ENCODE peak calls at places on chromosome 17, in eight cellular contexts. V is psoas muscle, R is lung, Q is lower leg skin, T is PC-3, I is cardiac fibroblast, P is upper lobe of right lung, A is left ventricle myocardium inferior. M is an unnamed sample.

GRCh38 chr17:17989618-17990017 is 17.0 kb downstream of the DRC3 start:
- DNase-seq in V (no peak), P (no peak), A (no peak), I (no peak), R (no peak), Q (no peak), T (no peak), M (no peak)

GRCh38 chr17:31931781-31932180 is 5.0 kb upstream of the SUZ12 start:
- DNase-seq in A (no peak), P (no peak), T (no peak), Q (no peak), R (no peak), V (no peak), I (no peak), M (no peak)

GRCh38 chr17:11712445-11712844 is 114.2 kb downstream of the DNAH9 start:
- DNase-seq in A (no peak), T (no peak), V (no peak), P (no peak), I (no peak), Q (no peak), R (no peak), M (no peak)

GRCh38 chr17:11986179-11986938 is 10.9 kb downstream of the ZNF18 start:
- DNase-seq in I (no peak), A (no peak), T (no peak), Q (peak), P (no peak), R (no peak), V (peak), M (peak)

GRCh38 chr17:47423406-47424295 is 99.9 kb downstream of the EFCAB13 start:
- DNase-seq in P (peak), I (no peak), V (peak), A (peak), R (no peak), T (peak), Q (no peak), M (no peak)

GRCh38 chr17:78817123-78817522 is 23.5 kb downstream of the USP36 start:
- DNase-seq in Q (no peak), P (no peak), R (no peak), A (no peak), V (no peak), I (no peak), T (no peak), M (no peak)

GRCh38 chr17:17933775-17934174 is 38.4 kb downstream of the TOM1L2 start:
- DNase-seq in I (no peak), A (no peak), Q (no peak), V (no peak), P (no peak), R (no peak), T (peak), M (no peak)

GRCh38 chr17:76369804-76370203 is 14.6 kb upstream of the SPHK1 start:
- DNase-seq in T (no peak), R (no peak), A (peak), V (no peak), Q (no peak), I (no peak), P (no peak), M (no peak)

GRCh38 chr17:64073771-64074703 is 53.6 kb upstream of the ICAM2 start:
- DNase-seq in Q (no peak), A (no peak), V (no peak), T (no peak), I (no peak), P (no peak), R (no peak), M (no peak)

GRCh38 chr17:47738178-47738577 is 5.1 kb downstream of the TBX21 start:
- DNase-seq in A (no peak), Q (no peak), P (no peak), R (no peak), V (no peak), T (no peak), I (no peak), M (no peak)

GRCh38 chr17:51164911-51165679 is 1.1 kb upstream of the NME2 start:
- DNase-seq in P (no peak), A (no peak), I (no peak), T (no peak), V (no peak), Q (no peak), R (no peak), M (no peak)

GRCh38 chr17:80992948-80993624 is 1.4 kb downstream of the CHMP6 start:
- DNase-seq in V (no peak), R (no peak), A (no peak), P (peak), T (peak), I (no peak), Q (no peak), M (no peak)

GRCh38 chr17:81590121-81590520 is 38.0 kb upstream of the FAAP100 start:
- DNase-seq in V (no peak), R (no peak), I (no peak), Q (no peak), T (no peak), A (no peak), P (no peak), M (no peak)

GRCh38 chr17:27985306-27985705 is 57.2 kb upstream of the NLK start:
- DNase-seq in A (peak), R (no peak), T (no peak), P (no peak), Q (no peak), V (no peak), I (peak), M (no peak)

GRCh38 chr17:48174833-48175232 is 67.3 kb downstream of the SNX11 start:
- DNase-seq in Q (no peak), I (no peak), R (no peak), A (no peak), V (no peak), P (no peak), T (no peak), M (no peak)

GRCh38 chr17:11601661-11602060 is 3.4 kb downstream of the DNAH9 start:
- DNase-seq in V (no peak), Q (no peak), I (no peak), P (no peak), T (no peak), R (no peak), A (no peak), M (no peak)

GRCh38 chr17:71455219-71455618 is 665.6 kb upstream of the SOX9 start:
- DNase-seq in R (no peak), P (no peak), A (no peak), I (no peak), V (no peak), T (peak), Q (no peak), M (no peak)

GRCh38 chr17:77320501-77321256 is 179.9 kb downstream of the SEC14L1 start:
- DNase-seq in P (peak), T (no peak), A (no peak), I (peak), V (peak), R (no peak), Q (peak), M (peak)

GRCh38 chr17:72411124-72411563 is 290.3 kb downstream of the SOX9 start:
- DNase-seq in I (no peak), Q (no peak), T (peak), V (no peak), A (no peak), P (no peak), R (no peak), M (no peak)

GRCh38 chr17:29616300-29617048 is 6.2 kb downstream of the CORO6 start:
- DNase-seq in A (no peak), Q (no peak), V (no peak), R (no peak), T (no peak), I (no peak), P (no peak), M (no peak)

GRCh38 chr17:76008208-76008607 is 7.6 kb downstream of the CDK3 start:
- DNase-seq in V (no peak), I (no peak), P (no peak), Q (no peak), T (peak), R (no peak), A (no peak), M (no peak)

GRCh38 chr17:77529328-77529650 is 388.5 kb downstream of the SEC14L1 start:
- DNase-seq in P (peak), I (no peak), T (no peak), V (no peak), A (no peak), R (no peak), Q (no peak), M (no peak)

GRCh38 chr17:6442775-6443174 is 1.5 kb upstream of the PIMREG start:
- DNase-seq in A (no peak), V (no peak), Q (no peak), I (no peak), R (no peak), P (no peak), T (no peak), M (no peak)

GRCh38 chr17:67441052-67441738 is 64.1 kb downstream of the PITPNC1 start:
- DNase-seq in P (peak), A (no peak), Q (peak), R (peak), I (peak), T (peak), V (peak), M (no peak)

GRCh38 chr17:76262732-76263344 is 2.3 kb upstream of the UBALD2 start:
- DNase-seq in V (peak), Q (no peak), I (no peak), A (no peak), T (peak), P (no peak), R (no peak), M (peak)

GRCh38 chr17:44184212-44184810 is 2.5 kb upstream of the TMUB2 start:
- DNase-seq in Q (no peak), V (no peak), A (no peak), I (no peak), P (no peak), R (no peak), T (no peak), M (no peak)

GRCh38 chr17:45821147-45821546 is 23.5 kb upstream of the SPPL2C start:
- DNase-seq in I (no peak), P (no peak), Q (no peak), T (no peak), V (no peak), A (no peak), R (no peak), M (no peak)

GRCh38 chr17:50660042-50660886 is 25.6 kb downstream of the ABCC3 start:
- DNase-seq in T (peak), I (peak), R (no peak), V (no peak), A (peak), P (no peak), Q (no peak), M (no peak)

GRCh38 chr17:83083368-83084201 is 4.2 kb downstream of the METRNL start:
- DNase-seq in T (peak), P (no peak), V (peak), R (no peak), Q (peak), A (no peak), I (peak), M (no peak)

GRCh38 chr17:38798614-38799500 is 499 bp downstream of the PIP4K2B start:
- DNase-seq in T (peak), I (peak), A (peak), R (peak), P (no peak), V (peak), Q (peak), M (peak)

GRCh38 chr17:63304704-63305261 is 141.3 kb downstream of the CYB561 start:
- DNase-seq in V (no peak), A (no peak), T (no peak), I (no peak), R (no peak), P (no peak), Q (no peak), M (no peak)

GRCh38 chr17:19411641-19412040 is 609 bp downstream of the RNF112 start:
- DNase-seq in Q (no peak), I (no peak), R (no peak), A (no peak), P (no peak), T (no peak), V (no peak), M (no peak)

GRCh38 chr17:75228305-75228704 is 22.8 kb downstream of the NUP85 start:
- DNase-seq in Q (peak), V (no peak), R (peak), A (no peak), P (peak), I (peak), T (no peak), M (no peak)

GRCh38 chr17:28471127-28471453 is 2.4 kb upstream of the SLC13A2 start:
- DNase-seq in Q (no peak), P (no peak), T (no peak), R (no peak), I (no peak), V (no peak), A (no peak), M (no peak)

GRCh38 chr17:1529863-1530262 is 13.5 kb upstream of the INPP5K start:
- DNase-seq in A (no peak), V (no peak), I (no peak), Q (no peak), R (no peak), P (no peak), T (no peak), M (no peak)

GRCh38 chr17:73285916-73286862 is 24.5 kb upstream of the CPSF4L start:
- DNase-seq in T (no peak), P (no peak), A (no peak), V (no peak), I (no peak), Q (no peak), R (no peak), M (no peak)

GRCh38 chr17:79154446-79154845 is 79.8 kb downstream of the ENGASE start:
- DNase-seq in T (no peak), P (peak), I (no peak), R (no peak), Q (no peak), A (peak), V (peak), M (no peak)

GRCh38 chr17:47834756-47835155 is 3.3 kb downstream of the LRRC46 start:
- DNase-seq in P (no peak), A (no peak), Q (no peak), T (no peak), I (no peak), R (no peak), V (no peak), M (no peak)

GRCh38 chr17:60627113-60627512 is 27.1 kb downstream of the PPM1D start:
- DNase-seq in A (no peak), V (no peak), P (no peak), Q (no peak), T (no peak), I (no peak), R (no peak), M (no peak)

GRCh38 chr17:54662978-54663876 is 237.4 kb upstream of the TOM1L1 start:
- DNase-seq in I (no peak), P (no peak), A (no peak), T (no peak), Q (no peak), V (no peak), R (no peak), M (no peak)

GRCh38 chr17:36760425-36760824 is 159.0 kb downstream of the MRM1 start:
- DNase-seq in A (no peak), I (no peak), T (no peak), R (no peak), Q (no peak), V (no peak), P (no peak), M (no peak)

GRCh38 chr17:36750316-36750885 is 149.0 kb downstream of the MRM1 start:
- DNase-seq in T (no peak), I (no peak), V (no peak), P (no peak), A (no peak), R (no peak), Q (no peak), M (no peak)

GRCh38 chr17:36752096-36752888 is 150.9 kb downstream of the MRM1 start:
- DNase-seq in P (no peak), T (no peak), I (no peak), Q (no peak), R (no peak), V (no peak), A (no peak), M (no peak)

GRCh38 chr17:36756695-36757094 is 155.3 kb downstream of the MRM1 start:
- DNase-seq in P (no peak), R (no peak), T (no peak), V (no peak), A (no peak), Q (no peak), I (no peak), M (no peak)

GRCh38 chr17:36755586-36755985 is 154.2 kb downstream of the MRM1 start:
- DNase-seq in R (peak), A (no peak), I (peak), P (no peak), Q (no peak), T (peak), V (no peak), M (no peak)
- TF ChIP-seq CTCF in R (no peak), A (no peak), I (peak), P (peak), Q (no peak), T (peak), V (no peak), M (no peak)

GRCh38 chr17:10117581-10118001 is 80.8 kb downstream of the GAS7 start:
- DNase-seq in R (no peak), A (peak), V (no peak), T (no peak), P (peak), I (no peak), Q (no peak), M (no peak)
- TF ChIP-seq CTCF in R (no peak), A (no peak), V (no peak), T (no peak), P (peak), I (no peak), Q (no peak), M (no peak)

GRCh38 chr17:39872700-39873099 is 4.7 kb downstream of the ZPBP2 start:
- DNase-seq in I (peak), V (no peak), P (no peak), Q (no peak), T (no peak), A (no peak), R (no peak), M (no peak)
- TF ChIP-seq CTCF in I (peak), V (peak), P (peak), Q (no peak), T (no peak), A (peak), R (no peak), M (no peak)

DNA sequence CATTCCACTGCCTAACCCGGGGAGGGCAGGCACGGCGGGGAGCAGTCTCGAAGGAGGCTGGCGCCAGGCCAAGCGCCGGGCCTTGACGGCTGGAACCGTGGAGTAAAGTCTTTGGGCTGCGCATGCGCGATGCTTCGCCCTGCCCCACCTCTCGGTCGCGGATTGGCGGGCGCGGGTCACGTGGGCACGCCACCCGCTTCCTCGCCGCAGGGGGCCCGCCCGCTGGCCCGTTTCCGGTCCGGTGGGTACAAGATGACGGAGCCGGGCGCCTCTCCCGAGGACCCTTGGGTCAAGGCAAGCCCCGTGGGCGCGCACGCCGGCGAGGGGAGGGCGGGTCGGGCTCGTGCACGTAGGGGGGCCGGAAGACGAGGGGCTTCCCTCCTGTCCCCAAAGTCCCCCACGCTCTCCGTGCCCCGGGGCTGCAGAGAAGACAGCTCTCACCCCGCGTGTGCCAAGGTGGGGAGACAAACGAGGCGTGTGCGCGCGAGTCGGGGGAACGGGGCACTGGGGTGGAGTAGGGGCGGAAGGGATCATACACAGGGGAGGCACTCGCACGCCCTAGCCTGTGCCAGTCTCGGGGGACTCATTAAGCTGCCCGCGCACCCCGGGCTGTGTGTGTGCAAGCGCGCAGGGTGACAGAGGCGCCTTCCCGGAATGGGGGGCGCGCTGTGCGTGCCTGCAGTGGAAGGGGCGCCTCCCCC is at the start of gene MLX:
- DNase-seq in A (peak), R (peak), T (peak), Q (peak), I (peak), P (peak), V (peak), M (peak)
- TF ChIP-seq CTCF in A (peak), R (no peak), T (no peak), Q (no peak), I (no peak), P (no peak), V (no peak), M (no peak)

M was measured in gastrocnemius medialis.